ENCODE peak calls at places on chromosome 16, in nine cellular contexts. One of them, this sample, is unnamed. For H3K4me1, the result is how much of the 10 kb centered on the place peaks cover.

GRCh38 chr16:52912565-52913173 is 140.0 kb downstream of the CHD9NB start:
- DNase-seq in ascending aorta: no peak
- DNase-seq in left ventricle myocardium inferior: peak
- DNase-seq in effector memory CD4-positive, alpha-beta T cell: no peak
- DNase-seq in GM23248: peak
- DNase-seq in body of pancreas: peak
- DNase-seq in HCT116: peak
- DNase-seq in naive thymus-derived CD4-positive, alpha-beta T cell: no peak
- DNase-seq in SJCRH30: peak
- DNase-seq in this sample: peak

GRCh38 chr16:54342966-54343365 is 56.4 kb upstream of the IRX3 start:
- DNase-seq in ascending aorta: no peak
- DNase-seq in left ventricle myocardium inferior: no peak
- DNase-seq in effector memory CD4-positive, alpha-beta T cell: no peak
- DNase-seq in GM23248: peak
- DNase-seq in body of pancreas: no peak
- DNase-seq in HCT116: no peak
- DNase-seq in naive thymus-derived CD4-positive, alpha-beta T cell: no peak
- DNase-seq in SJCRH30: no peak
- DNase-seq in this sample: no peak

GRCh38 chr16:49631521-49632041 is 224.3 kb downstream of the ZNF423 start:
- DNase-seq in ascending aorta: no peak
- DNase-seq in left ventricle myocardium inferior: no peak
- DNase-seq in effector memory CD4-positive, alpha-beta T cell: no peak
- DNase-seq in GM23248: peak
- DNase-seq in body of pancreas: no peak
- DNase-seq in HCT116: no peak
- DNase-seq in naive thymus-derived CD4-positive, alpha-beta T cell: no peak
- DNase-seq in SJCRH30: no peak
- DNase-seq in this sample: no peak

GRCh38 chr16:31010539-31010938 is at the start of gene STX1B:
- DNase-seq in ascending aorta: no peak
- DNase-seq in left ventricle myocardium inferior: no peak
- DNase-seq in effector memory CD4-positive, alpha-beta T cell: peak
- DNase-seq in GM23248: peak
- DNase-seq in body of pancreas: no peak
- DNase-seq in HCT116: no peak
- DNase-seq in naive thymus-derived CD4-positive, alpha-beta T cell: peak
- DNase-seq in SJCRH30: peak
- DNase-seq in this sample: no peak

GRCh38 chr16:57265850-57266530 is 18.5 kb downstream of the PLLP start:
- DNase-seq in ascending aorta: no peak
- DNase-seq in left ventricle myocardium inferior: peak
- DNase-seq in effector memory CD4-positive, alpha-beta T cell: no peak
- DNase-seq in GM23248: peak
- DNase-seq in body of pancreas: peak
- DNase-seq in HCT116: no peak
- DNase-seq in naive thymus-derived CD4-positive, alpha-beta T cell: no peak
- DNase-seq in SJCRH30: peak
- DNase-seq in this sample: peak

GRCh38 chr16:47016700-47017133 is 43.2 kb upstream of the DNAJA2 start:
- DNase-seq in ascending aorta: no peak
- DNase-seq in left ventricle myocardium inferior: no peak
- DNase-seq in effector memory CD4-positive, alpha-beta T cell: no peak
- DNase-seq in GM23248: no peak
- DNase-seq in body of pancreas: no peak
- DNase-seq in HCT116: no peak
- DNase-seq in naive thymus-derived CD4-positive, alpha-beta T cell: no peak
- DNase-seq in SJCRH30: no peak
- DNase-seq in this sample: no peak

GRCh38 chr16:73056911-73057310 is 9.0 kb upstream of the ZFHX3 start:
- DNase-seq in ascending aorta: no peak
- DNase-seq in left ventricle myocardium inferior: no peak
- DNase-seq in effector memory CD4-positive, alpha-beta T cell: no peak
- DNase-seq in GM23248: no peak
- DNase-seq in body of pancreas: no peak
- DNase-seq in HCT116: no peak
- DNase-seq in naive thymus-derived CD4-positive, alpha-beta T cell: no peak
- DNase-seq in SJCRH30: no peak
- DNase-seq in this sample: no peak

GRCh38 chr16:72809446-72809845 is 238.5 kb downstream of the ZFHX3 start:
- DNase-seq in ascending aorta: no peak
- DNase-seq in left ventricle myocardium inferior: no peak
- DNase-seq in effector memory CD4-positive, alpha-beta T cell: no peak
- DNase-seq in GM23248: peak
- DNase-seq in body of pancreas: no peak
- DNase-seq in HCT116: no peak
- DNase-seq in naive thymus-derived CD4-positive, alpha-beta T cell: no peak
- DNase-seq in SJCRH30: no peak
- DNase-seq in this sample: no peak

GRCh38 chr16:8946544-8946943 is 17.2 kb downstream of the USP7 start:
- DNase-seq in ascending aorta: no peak
- DNase-seq in left ventricle myocardium inferior: no peak
- DNase-seq in effector memory CD4-positive, alpha-beta T cell: no peak
- DNase-seq in GM23248: no peak
- DNase-seq in body of pancreas: peak
- DNase-seq in HCT116: no peak
- DNase-seq in naive thymus-derived CD4-positive, alpha-beta T cell: no peak
- DNase-seq in SJCRH30: no peak
- DNase-seq in this sample: no peak

GRCh38 chr16:20902426-20902825 is 1.9 kb downstream of the LYRM1 start:
- DNase-seq in ascending aorta: no peak
- DNase-seq in left ventricle myocardium inferior: no peak
- DNase-seq in effector memory CD4-positive, alpha-beta T cell: no peak
- DNase-seq in GM23248: no peak
- DNase-seq in body of pancreas: no peak
- DNase-seq in HCT116: no peak
- DNase-seq in naive thymus-derived CD4-positive, alpha-beta T cell: no peak
- DNase-seq in SJCRH30: no peak
- DNase-seq in this sample: no peak

GRCh38 chr16:29815032-29815721 is 775 bp upstream of the PAGR1 start:
- DNase-seq in ascending aorta: no peak
- DNase-seq in left ventricle myocardium inferior: peak
- DNase-seq in effector memory CD4-positive, alpha-beta T cell: no peak
- DNase-seq in GM23248: peak
- DNase-seq in body of pancreas: peak
- DNase-seq in HCT116: no peak
- DNase-seq in naive thymus-derived CD4-positive, alpha-beta T cell: no peak
- DNase-seq in SJCRH30: no peak
- DNase-seq in this sample: no peak

GRCh38 chr16:66901626-66902025 is 17.1 kb downstream of the CDH16 start:
- DNase-seq in ascending aorta: no peak
- DNase-seq in left ventricle myocardium inferior: peak
- DNase-seq in effector memory CD4-positive, alpha-beta T cell: no peak
- DNase-seq in GM23248: no peak
- DNase-seq in body of pancreas: no peak
- DNase-seq in HCT116: no peak
- DNase-seq in naive thymus-derived CD4-positive, alpha-beta T cell: no peak
- DNase-seq in SJCRH30: no peak
- DNase-seq in this sample: no peak

GRCh38 chr16:9647981-9648701 is 534.1 kb downstream of the GRIN2A start:
- DNase-seq in ascending aorta: no peak
- DNase-seq in left ventricle myocardium inferior: no peak
- DNase-seq in effector memory CD4-positive, alpha-beta T cell: no peak
- DNase-seq in GM23248: peak
- DNase-seq in body of pancreas: peak
- DNase-seq in HCT116: no peak
- DNase-seq in naive thymus-derived CD4-positive, alpha-beta T cell: no peak
- DNase-seq in SJCRH30: peak
- DNase-seq in this sample: no peak

GRCh38 chr16:8855972-8856371 is 12.8 kb downstream of the CARHSP1 start:
- DNase-seq in ascending aorta: no peak
- DNase-seq in left ventricle myocardium inferior: no peak
- DNase-seq in effector memory CD4-positive, alpha-beta T cell: no peak
- DNase-seq in GM23248: no peak
- DNase-seq in body of pancreas: no peak
- DNase-seq in HCT116: no peak
- DNase-seq in naive thymus-derived CD4-positive, alpha-beta T cell: no peak
- DNase-seq in SJCRH30: no peak
- DNase-seq in this sample: no peak

GRCh38 chr16:72134507-72134906 is 37.4 kb downstream of the PMFBP1 start:
- DNase-seq in ascending aorta: no peak
- DNase-seq in left ventricle myocardium inferior: no peak
- DNase-seq in effector memory CD4-positive, alpha-beta T cell: no peak
- DNase-seq in GM23248: no peak
- DNase-seq in body of pancreas: no peak
- DNase-seq in HCT116: no peak
- DNase-seq in naive thymus-derived CD4-positive, alpha-beta T cell: no peak
- DNase-seq in SJCRH30: no peak
- DNase-seq in this sample: no peak

GRCh38 chr16:67664871-67665270 is 1.7 kb downstream of the ENKD1 start:
- DNase-seq in ascending aorta: no peak
- DNase-seq in left ventricle myocardium inferior: no peak
- DNase-seq in effector memory CD4-positive, alpha-beta T cell: no peak
- DNase-seq in GM23248: no peak
- DNase-seq in body of pancreas: peak
- DNase-seq in HCT116: no peak
- DNase-seq in naive thymus-derived CD4-positive, alpha-beta T cell: no peak
- DNase-seq in SJCRH30: no peak
- DNase-seq in this sample: no peak

GRCh38 chr16:11101695-11102522 is 154.1 kb downstream of the SOCS1 start:
- DNase-seq in ascending aorta: no peak
- DNase-seq in left ventricle myocardium inferior: no peak
- DNase-seq in effector memory CD4-positive, alpha-beta T cell: no peak
- DNase-seq in GM23248: no peak
- DNase-seq in body of pancreas: no peak
- DNase-seq in HCT116: no peak
- DNase-seq in naive thymus-derived CD4-positive, alpha-beta T cell: no peak
- DNase-seq in SJCRH30: no peak
- DNase-seq in this sample: no peak

GRCh38 chr16:55367301-55367745 is 43.3 kb downstream of the IRX6 start:
- DNase-seq in ascending aorta: no peak
- DNase-seq in left ventricle myocardium inferior: no peak
- DNase-seq in effector memory CD4-positive, alpha-beta T cell: no peak
- DNase-seq in GM23248: peak
- DNase-seq in body of pancreas: no peak
- DNase-seq in HCT116: no peak
- DNase-seq in naive thymus-derived CD4-positive, alpha-beta T cell: no peak
- DNase-seq in SJCRH30: peak
- DNase-seq in this sample: no peak

GRCh38 chr16:81755915-81756644 is 23.0 kb upstream of the PLCG2 start:
- DNase-seq in ascending aorta: no peak
- DNase-seq in left ventricle myocardium inferior: no peak
- DNase-seq in effector memory CD4-positive, alpha-beta T cell: no peak
- DNase-seq in GM23248: no peak
- DNase-seq in body of pancreas: no peak
- DNase-seq in HCT116: no peak
- DNase-seq in naive thymus-derived CD4-positive, alpha-beta T cell: no peak
- DNase-seq in SJCRH30: no peak
- DNase-seq in this sample: no peak
- H3K27ac ChIP-seq in ascending aorta: no peak
- H3K27ac ChIP-seq in left ventricle myocardium inferior: peak
- H3K27ac ChIP-seq in effector memory CD4-positive, alpha-beta T cell: no peak
- H3K27ac ChIP-seq in GM23248: no peak
- H3K27ac ChIP-seq in body of pancreas: peak
- H3K27ac ChIP-seq in HCT116: no peak
- H3K27ac ChIP-seq in naive thymus-derived CD4-positive, alpha-beta T cell: no peak
- H3K27ac ChIP-seq in SJCRH30: no peak
- H3K27ac ChIP-seq in this sample: no peak

DNA sequence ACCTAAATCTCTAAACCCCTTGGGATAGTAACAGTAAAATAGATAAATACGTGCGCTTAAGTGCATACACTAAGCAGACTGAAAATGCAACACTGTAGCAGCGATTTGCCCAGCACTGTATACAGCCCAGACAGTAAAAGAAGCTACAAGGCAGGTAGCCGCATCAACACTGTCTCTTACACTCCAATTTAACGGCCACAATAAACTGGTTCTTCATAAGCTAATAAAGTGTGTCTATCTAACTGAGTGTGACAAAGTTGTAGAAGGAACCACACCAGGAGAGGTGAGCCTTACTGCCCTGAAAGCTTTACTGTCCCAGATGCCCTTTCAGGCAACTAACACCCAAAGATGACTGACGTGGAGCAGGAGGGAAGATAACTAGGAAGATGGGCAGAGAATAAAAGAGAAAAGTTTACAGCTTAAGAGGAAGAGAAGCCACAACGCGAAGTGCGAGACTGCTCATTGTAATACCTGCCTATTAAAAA is 847 bp downstream of the ZDHHC7 start:
- DNase-seq in ascending aorta: no peak
- DNase-seq in left ventricle myocardium inferior: no peak
- DNase-seq in effector memory CD4-positive, alpha-beta T cell: no peak
- DNase-seq in GM23248: peak
- DNase-seq in body of pancreas: no peak
- DNase-seq in HCT116: no peak
- DNase-seq in naive thymus-derived CD4-positive, alpha-beta T cell: no peak
- DNase-seq in SJCRH30: no peak
- DNase-seq in this sample: no peak
- H3K4me1 ChIP-seq in ascending aorta: under half
- H3K4me1 ChIP-seq in left ventricle myocardium inferior: half or more
- H3K4me1 ChIP-seq in effector memory CD4-positive, alpha-beta T cell: under half
- H3K4me1 ChIP-seq in GM23248: under half
- H3K4me1 ChIP-seq in body of pancreas: under half
- H3K4me1 ChIP-seq in HCT116: under half
- H3K4me1 ChIP-seq in naive thymus-derived CD4-positive, alpha-beta T cell: under half
- H3K4me1 ChIP-seq in SJCRH30: under half
- H3K4me1 ChIP-seq in this sample: under half

DNA sequence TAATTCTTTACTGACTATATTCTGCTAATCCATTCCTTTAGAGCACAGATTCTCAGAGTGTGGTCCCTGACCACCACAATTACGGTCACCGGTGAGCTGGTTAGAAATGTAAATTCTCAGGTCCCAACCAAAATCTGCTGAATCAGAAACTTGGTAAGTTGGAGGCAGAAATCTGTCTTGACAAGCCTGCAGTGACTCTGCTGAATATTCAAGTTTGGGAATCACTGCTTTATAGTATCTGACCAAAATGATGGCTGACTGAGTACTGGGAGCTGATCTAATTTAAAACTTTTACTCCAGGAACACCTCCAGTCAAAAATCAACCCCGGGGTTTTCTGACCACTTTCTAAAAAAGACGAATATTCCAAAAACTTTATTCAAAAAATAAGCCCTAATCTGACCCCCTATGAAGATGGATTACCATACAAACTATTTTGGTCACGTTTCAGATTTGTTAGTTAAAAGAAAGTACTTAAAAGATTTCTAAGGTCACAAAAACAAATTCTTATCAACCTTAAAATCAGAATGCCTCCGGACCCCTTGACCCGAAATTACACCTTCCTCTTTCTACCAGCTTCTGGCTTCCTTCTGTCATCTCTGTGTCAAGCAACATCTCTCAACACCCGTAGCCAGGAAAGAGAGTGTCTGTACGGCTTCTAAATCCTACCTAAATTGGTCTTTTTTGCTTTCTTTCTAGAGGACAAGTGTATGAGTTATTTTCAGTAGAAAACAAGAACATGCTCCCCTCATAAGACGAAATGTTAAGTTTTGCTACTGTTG is 38.6 kb downstream of the CREBBP start:
- DNase-seq in ascending aorta: no peak
- DNase-seq in left ventricle myocardium inferior: no peak
- DNase-seq in effector memory CD4-positive, alpha-beta T cell: no peak
- DNase-seq in GM23248: no peak
- DNase-seq in body of pancreas: no peak
- DNase-seq in HCT116: no peak
- DNase-seq in naive thymus-derived CD4-positive, alpha-beta T cell: no peak
- DNase-seq in SJCRH30: no peak
- DNase-seq in this sample: no peak
- H3K27ac ChIP-seq in ascending aorta: no peak
- H3K27ac ChIP-seq in left ventricle myocardium inferior: peak
- H3K27ac ChIP-seq in effector memory CD4-positive, alpha-beta T cell: no peak
- H3K27ac ChIP-seq in GM23248: peak
- H3K27ac ChIP-seq in body of pancreas: no peak
- H3K27ac ChIP-seq in HCT116: no peak
- H3K27ac ChIP-seq in naive thymus-derived CD4-positive, alpha-beta T cell: no peak
- H3K27ac ChIP-seq in SJCRH30: no peak
- H3K27ac ChIP-seq in this sample: no peak

GRCh38 chr16:89411335-89411850 is 79.0 kb downstream of the ANKRD11 start:
- DNase-seq in ascending aorta: no peak
- DNase-seq in left ventricle myocardium inferior: no peak
- DNase-seq in effector memory CD4-positive, alpha-beta T cell: no peak
- DNase-seq in GM23248: no peak
- DNase-seq in body of pancreas: no peak
- DNase-seq in HCT116: no peak
- DNase-seq in naive thymus-derived CD4-positive, alpha-beta T cell: no peak
- DNase-seq in SJCRH30: no peak
- DNase-seq in this sample: no peak
- H3K4me1 ChIP-seq in ascending aorta: half or more
- H3K4me1 ChIP-seq in left ventricle myocardium inferior: half or more
- H3K4me1 ChIP-seq in effector memory CD4-positive, alpha-beta T cell: half or more
- H3K4me1 ChIP-seq in GM23248: under half
- H3K4me1 ChIP-seq in body of pancreas: half or more
- H3K4me1 ChIP-seq in HCT116: under half
- H3K4me1 ChIP-seq in naive thymus-derived CD4-positive, alpha-beta T cell: half or more
- H3K4me1 ChIP-seq in SJCRH30: under half
- H3K4me1 ChIP-seq in this sample: under half